ENCODE peak calls at places on chromosomes 11 and 22, in five cellular contexts. One of them, this sample, is unnamed.

GRCh38 chr11:118098996-118099837 is 12.5 kb upstream of the SMIM35 start:
- DNase-seq in HEK293T: no peak
- DNase-seq in SK-N-SH: no peak
- DNase-seq in GM12878: no peak
- DNase-seq in HepG2: no peak
- DNase-seq in this sample: no peak

GRCh38 chr11:2557381-2557780 is 112.6 kb downstream of the KCNQ1 start:
- DNase-seq in HEK293T: no peak
- DNase-seq in SK-N-SH: no peak
- DNase-seq in GM12878: no peak
- DNase-seq in HepG2: no peak
- DNase-seq in this sample: no peak

GRCh38 chr22:44685384-44686056 is 16.5 kb upstream of the PRR5 start:
- DNase-seq in HEK293T: peak; percentile 59
- DNase-seq in SK-N-SH: peak; percentile 60
- DNase-seq in GM12878: peak; percentile 71
- DNase-seq in HepG2: no peak
- DNase-seq in this sample: peak; percentile 79

GRCh38 chr22:48713266-48714205 is 1114.1 kb downstream of the BRD1 start:
- DNase-seq in HEK293T: no peak
- DNase-seq in SK-N-SH: no peak
- DNase-seq in GM12878: no peak
- DNase-seq in HepG2: no peak
- DNase-seq in this sample: no peak

GRCh38 chr22:37187552-37187890 is 526 bp downstream of the C1QTNF6 start:
- DNase-seq in HEK293T: no peak
- DNase-seq in SK-N-SH: peak; percentile 63
- DNase-seq in GM12878: no peak
- DNase-seq in HepG2: no peak
- DNase-seq in this sample: no peak

GRCh38 chr11:92357344-92357743 is 132.7 kb downstream of the FAT3 start:
- DNase-seq in HEK293T: no peak
- DNase-seq in SK-N-SH: no peak
- DNase-seq in GM12878: no peak
- DNase-seq in HepG2: peak; percentile 5
- DNase-seq in this sample: no peak

GRCh38 chr11:64804346-64805210 is 1.6 kb upstream of the MAP4K2 start:
- DNase-seq in HEK293T: no peak
- DNase-seq in SK-N-SH: no peak
- DNase-seq in GM12878: no peak
- DNase-seq in HepG2: no peak
- DNase-seq in this sample: no peak

GRCh38 chr22:29480512-29481264 is 670 bp downstream of the NEFH start:
- DNase-seq in HEK293T: no peak
- DNase-seq in SK-N-SH: peak; percentile 96
- DNase-seq in GM12878: peak; percentile 11
- DNase-seq in HepG2: no peak
- DNase-seq in this sample: peak; percentile 78

GRCh38 chr11:44445500-44446340 is 119.7 kb upstream of the CD82 start:
- DNase-seq in HEK293T: no peak
- DNase-seq in SK-N-SH: no peak
- DNase-seq in GM12878: no peak
- DNase-seq in HepG2: no peak
- DNase-seq in this sample: no peak

GRCh38 chr22:29380032-29380781 is 8.2 kb downstream of the AP1B1 start:
- DNase-seq in HEK293T: no peak
- DNase-seq in SK-N-SH: no peak
- DNase-seq in GM12878: no peak
- DNase-seq in HepG2: no peak
- DNase-seq in this sample: no peak

GRCh38 chr11:46341454-46341853 is 5.8 kb upstream of the DGKZ start:
- DNase-seq in HEK293T: no peak
- DNase-seq in SK-N-SH: no peak
- DNase-seq in GM12878: no peak
- DNase-seq in HepG2: no peak
- DNase-seq in this sample: no peak

GRCh38 chr11:107232451-107232850 is 214.2 kb upstream of the GUCY1A2 start:
- DNase-seq in HEK293T: no peak
- DNase-seq in SK-N-SH: no peak
- DNase-seq in GM12878: no peak
- DNase-seq in HepG2: no peak
- DNase-seq in this sample: no peak

GRCh38 chr11:65599955-65600246 is 4.3 kb upstream of the KCNK7 start:
- DNase-seq in HEK293T: no peak
- DNase-seq in SK-N-SH: no peak
- DNase-seq in GM12878: no peak
- DNase-seq in HepG2: no peak
- DNase-seq in this sample: no peak

GRCh38 chr11:575324-575995 is 810 bp upstream of the PHRF1 start:
- DNase-seq in HEK293T: no peak
- DNase-seq in SK-N-SH: no peak
- DNase-seq in GM12878: no peak
- DNase-seq in HepG2: peak; percentile 59
- DNase-seq in this sample: no peak

GRCh38 chr22:29136715-29137700 is 64.2 kb downstream of the KREMEN1 start:
- DNase-seq in HEK293T: no peak
- DNase-seq in SK-N-SH: no peak
- DNase-seq in GM12878: no peak
- DNase-seq in HepG2: no peak
- DNase-seq in this sample: no peak

GRCh38 chr11:66676931-66677598 is 622 bp downstream of the RBM4B start:
- DNase-seq in HEK293T: no peak
- DNase-seq in SK-N-SH: no peak
- DNase-seq in GM12878: no peak
- DNase-seq in HepG2: no peak
- DNase-seq in this sample: no peak

GRCh38 chr22:28949788-28950187 is 66.4 kb downstream of the ZNRF3 start:
- DNase-seq in HEK293T: no peak
- DNase-seq in SK-N-SH: no peak
- DNase-seq in GM12878: no peak
- DNase-seq in HepG2: no peak
- DNase-seq in this sample: no peak

GRCh38 chr11:95419915-95420314 is 188.9 kb upstream of the SESN3 start:
- DNase-seq in HEK293T: no peak
- DNase-seq in SK-N-SH: no peak
- DNase-seq in GM12878: no peak
- DNase-seq in HepG2: no peak
- DNase-seq in this sample: no peak

GRCh38 chr11:96329419-96329818 is 13.6 kb downstream of the MAML2 start:
- DNase-seq in HEK293T: no peak
- DNase-seq in SK-N-SH: no peak
- DNase-seq in GM12878: no peak
- DNase-seq in HepG2: no peak
- DNase-seq in this sample: peak; percentile 61

GRCh38 chr11:17736921-17737817 is 2.6 kb downstream of the KCNC1 start:
- DNase-seq in HEK293T: no peak
- DNase-seq in SK-N-SH: no peak
- DNase-seq in GM12878: no peak
- DNase-seq in HepG2: no peak
- DNase-seq in this sample: no peak

GRCh38 chr11:104254347-104254746 is 90.4 kb upstream of the PDGFD start:
- DNase-seq in HEK293T: peak; percentile 38
- DNase-seq in SK-N-SH: peak; percentile 7
- DNase-seq in GM12878: no peak
- DNase-seq in HepG2: peak; percentile 24
- DNase-seq in this sample: peak; percentile 17

GRCh38 chr11:129967996-129968395 is 34.6 kb downstream of the PRDM10 start:
- DNase-seq in HEK293T: no peak
- DNase-seq in SK-N-SH: no peak
- DNase-seq in GM12878: no peak
- DNase-seq in HepG2: no peak
- DNase-seq in this sample: no peak

GRCh38 chr22:19664406-19664805 is 49.9 kb upstream of the SEPTIN5 start:
- DNase-seq in HEK293T: no peak
- DNase-seq in SK-N-SH: no peak
- DNase-seq in GM12878: no peak
- DNase-seq in HepG2: no peak
- DNase-seq in this sample: no peak

GRCh38 chr11:17738350-17739207 is 4.0 kb downstream of the KCNC1 start:
- DNase-seq in HEK293T: no peak
- DNase-seq in SK-N-SH: no peak
- DNase-seq in GM12878: no peak
- DNase-seq in HepG2: no peak
- DNase-seq in this sample: peak; percentile 26

GRCh38 chr11:100562102-100562501 is 125.0 kb upstream of the ARHGAP42 start:
- DNase-seq in HEK293T: no peak
- DNase-seq in SK-N-SH: no peak
- DNase-seq in GM12878: no peak
- DNase-seq in HepG2: no peak
- DNase-seq in this sample: no peak

GRCh38 chr11:77695417-77695816 is 57.8 kb upstream of the CLNS1A start:
- DNase-seq in HEK293T: no peak
- DNase-seq in SK-N-SH: no peak
- DNase-seq in GM12878: no peak
- DNase-seq in HepG2: no peak
- DNase-seq in this sample: no peak

GRCh38 chr22:30824711-30825110 is 130.0 kb downstream of the OSBP2 start:
- DNase-seq in HEK293T: no peak
- DNase-seq in SK-N-SH: no peak
- DNase-seq in GM12878: no peak
- DNase-seq in HepG2: no peak
- DNase-seq in this sample: no peak

GRCh38 chr22:37623075-37624016 is 14.7 kb downstream of the GGA1 start:
- DNase-seq in HEK293T: peak; percentile 86
- DNase-seq in SK-N-SH: peak; percentile 94
- DNase-seq in GM12878: no peak
- DNase-seq in HepG2: peak; percentile 50
- DNase-seq in this sample: peak; percentile 72

GRCh38 chr11:497565-498296 is 9.3 kb downstream of the RNH1 start:
- DNase-seq in HEK293T: no peak
- DNase-seq in SK-N-SH: no peak
- DNase-seq in GM12878: no peak
- DNase-seq in HepG2: no peak
- DNase-seq in this sample: no peak

GRCh38 chr11:122750047-122750446 is 88.3 kb upstream of the CRTAM start:
- DNase-seq in HEK293T: no peak
- DNase-seq in SK-N-SH: no peak
- DNase-seq in GM12878: no peak
- DNase-seq in HepG2: no peak
- DNase-seq in this sample: peak; percentile 19

GRCh38 chr11:73013021-73013420 is 129.1 kb downstream of the FCHSD2 start:
- DNase-seq in HEK293T: no peak
- DNase-seq in SK-N-SH: no peak
- DNase-seq in GM12878: no peak
- DNase-seq in HepG2: no peak
- DNase-seq in this sample: no peak

GRCh38 chr11:77734890-77735289 is 85.6 kb downstream of the RSF1 start:
- DNase-seq in HEK293T: no peak
- DNase-seq in SK-N-SH: peak; percentile 12
- DNase-seq in GM12878: no peak
- DNase-seq in HepG2: no peak
- DNase-seq in this sample: no peak

GRCh38 chr11:109309153-109309552 is 112.8 kb upstream of the C11orf87 start:
- DNase-seq in HEK293T: no peak
- DNase-seq in SK-N-SH: peak; percentile 17
- DNase-seq in GM12878: no peak
- DNase-seq in HepG2: no peak
- DNase-seq in this sample: no peak

GRCh38 chr11:46386674-46387073 is 4.9 kb downstream of the CHRM4 start:
- DNase-seq in HEK293T: no peak
- DNase-seq in SK-N-SH: no peak
- DNase-seq in GM12878: no peak
- DNase-seq in HepG2: no peak
- DNase-seq in this sample: no peak

GRCh38 chr11:83112886-83113285 is 41.2 kb upstream of the RAB30 start:
- DNase-seq in HEK293T: no peak
- DNase-seq in SK-N-SH: no peak
- DNase-seq in GM12878: no peak
- DNase-seq in HepG2: no peak
- DNase-seq in this sample: no peak
- TF ChIP-seq FOXM1 in HEK293T: no peak
- TF ChIP-seq FOXM1 in SK-N-SH: no peak
- TF ChIP-seq FOXM1 in GM12878: no peak
- TF ChIP-seq FOXM1 in HepG2: no peak
- TF ChIP-seq FOXM1 in this sample: no peak

GRCh38 chr11:32109138-32109537 is 18.3 kb downstream of the RCN1 start:
- DNase-seq in HEK293T: no peak
- DNase-seq in SK-N-SH: no peak
- DNase-seq in GM12878: no peak
- DNase-seq in HepG2: no peak
- DNase-seq in this sample: no peak
- TF ChIP-seq FOXM1 in HEK293T: no peak
- TF ChIP-seq FOXM1 in SK-N-SH: no peak
- TF ChIP-seq FOXM1 in GM12878: no peak
- TF ChIP-seq FOXM1 in HepG2: no peak
- TF ChIP-seq FOXM1 in this sample: no peak

GRCh38 chr22:36166518-36167220 is 6.1 kb upstream of the APOL3 start:
- DNase-seq in HEK293T: no peak
- DNase-seq in SK-N-SH: no peak
- DNase-seq in GM12878: no peak
- DNase-seq in HepG2: no peak
- DNase-seq in this sample: no peak
- TF ChIP-seq FOXM1 in HEK293T: no peak
- TF ChIP-seq FOXM1 in SK-N-SH: no peak
- TF ChIP-seq FOXM1 in GM12878: no peak
- TF ChIP-seq FOXM1 in HepG2: no peak
- TF ChIP-seq FOXM1 in this sample: no peak

GRCh38 chr11:79461144-79461543 is 20.3 kb upstream of the TENM4 start:
- DNase-seq in HEK293T: peak; percentile 38
- DNase-seq in SK-N-SH: peak; percentile 18
- DNase-seq in GM12878: no peak
- DNase-seq in HepG2: peak; percentile 7
- DNase-seq in this sample: no peak

GRCh38 chr11:79465160-79465559 is 24.3 kb upstream of the TENM4 start:
- DNase-seq in HEK293T: no peak
- DNase-seq in SK-N-SH: no peak
- DNase-seq in GM12878: no peak
- DNase-seq in HepG2: no peak
- DNase-seq in this sample: no peak

GRCh38 chr11:79471071-79471470 is 30.2 kb upstream of the TENM4 start:
- DNase-seq in HEK293T: no peak
- DNase-seq in SK-N-SH: no peak
- DNase-seq in GM12878: no peak
- DNase-seq in HepG2: no peak
- DNase-seq in this sample: no peak

DNA sequence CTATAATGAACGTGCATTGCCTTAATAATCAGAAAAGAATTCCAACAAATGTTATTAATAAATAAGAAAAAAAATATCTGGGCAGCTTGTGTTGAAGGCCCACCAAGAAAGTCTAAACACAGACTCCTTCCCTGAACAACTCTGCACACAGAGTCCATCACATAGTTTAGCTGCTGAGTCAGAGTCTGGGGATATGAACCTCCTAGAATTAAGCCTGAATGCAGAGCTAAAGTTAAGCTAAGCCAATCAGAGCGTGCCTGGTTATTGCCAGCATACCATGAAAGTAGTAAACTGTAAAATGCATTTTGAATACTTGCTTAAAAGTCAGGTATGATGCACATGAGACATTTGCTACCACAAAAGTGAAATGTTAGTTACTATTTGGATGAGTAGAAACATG is 25.6 kb upstream of the TENM4 start:
- DNase-seq in HEK293T: no peak
- DNase-seq in SK-N-SH: no peak
- DNase-seq in GM12878: no peak
- DNase-seq in HepG2: no peak
- DNase-seq in this sample: no peak
- TF ChIP-seq FOXM1 in HEK293T: no peak
- TF ChIP-seq FOXM1 in SK-N-SH: no peak
- TF ChIP-seq FOXM1 in GM12878: no peak
- TF ChIP-seq FOXM1 in HepG2: no peak
- TF ChIP-seq FOXM1 in this sample: no peak

GRCh38 chr11:19935507-19935906 is 222.9 kb downstream of the NAV2 start:
- DNase-seq in HEK293T: no peak
- DNase-seq in SK-N-SH: no peak
- DNase-seq in GM12878: no peak
- DNase-seq in HepG2: no peak
- DNase-seq in this sample: no peak
- TF ChIP-seq FOXM1 in HEK293T: no peak
- TF ChIP-seq FOXM1 in SK-N-SH: no peak
- TF ChIP-seq FOXM1 in GM12878: no peak
- TF ChIP-seq FOXM1 in HepG2: no peak
- TF ChIP-seq FOXM1 in this sample: no peak

This sample was measured in K562.